ENCODE peak calls at places on chromosomes 13 and 19, in eight cellular contexts. C, U, S, R, H, D, N and I are unnamed samples.

GRCh38 chr19:17739121-17739875 is 12.0 kb upstream of the FCHO1 start:
- DNase-seq in C (no peak), U (no peak), S (no peak), R (no peak), H (no peak), D (no peak), N (no peak), I (peak)

GRCh38 chr19:32870981-32871451 is 1.4 kb upstream of the SLC7A9 start:
- DNase-seq in C (no peak), U (no peak), S (no peak), R (peak), H (no peak), D (no peak), N (no peak), I (no peak)

GRCh38 chr13:88086577-88086976 is 415.4 kb downstream of the SLITRK5 start:
- DNase-seq in C (no peak), U (no peak), S (no peak), R (no peak), H (no peak), D (no peak), N (no peak), I (no peak)

GRCh38 chr13:29994911-29995601 is 144.6 kb upstream of the UBL3 start:
- DNase-seq in C (no peak), U (no peak), S (no peak), R (no peak), H (no peak), D (no peak), N (no peak), I (no peak)

GRCh38 chr19:873084-874019 is 13.9 kb downstream of the CFD start:
- DNase-seq in C (peak), U (peak), S (no peak), R (no peak), H (no peak), D (peak), N (peak), I (peak)

GRCh38 chr19:6209233-6209632 is 70.5 kb downstream of the MLLT1 start:
- DNase-seq in C (no peak), U (no peak), S (peak), R (no peak), H (no peak), D (no peak), N (no peak), I (no peak)

GRCh38 chr19:38657633-38658222 is 10.3 kb downstream of the ACTN4 start:
- DNase-seq in C (no peak), U (no peak), S (no peak), R (no peak), H (no peak), D (peak), N (peak), I (no peak)

GRCh38 chr19:27905074-27905473 is 1307.9 kb downstream of the UQCRFS1 start:
- DNase-seq in C (no peak), U (no peak), S (no peak), R (no peak), H (no peak), D (no peak), N (no peak), I (no peak)

GRCh38 chr13:113448545-113448884 is 4.8 kb downstream of the ADPRHL1 start:
- DNase-seq in C (no peak), U (peak), S (peak), R (peak), H (peak), D (no peak), N (no peak), I (no peak)

GRCh38 chr13:100694722-100695644 is 20.4 kb upstream of the TMTC4 start:
- DNase-seq in C (no peak), U (peak), S (peak), R (peak), H (no peak), D (peak), N (no peak), I (peak)

GRCh38 chr19:38946229-38947010 is 15.7 kb downstream of the MRPS12 start:
- DNase-seq in C (no peak), U (no peak), S (no peak), R (no peak), H (no peak), D (no peak), N (no peak), I (no peak)

GRCh38 chr13:113113846-113114271 is 8.3 kb downstream of the F7 start:
- DNase-seq in C (no peak), U (no peak), S (peak), R (no peak), H (peak), D (no peak), N (no peak), I (peak)

GRCh38 chr13:33606692-33607091 is 211.3 kb upstream of the RFC3 start:
- DNase-seq in C (no peak), U (no peak), S (no peak), R (no peak), H (no peak), D (peak), N (no peak), I (no peak)

GRCh38 chr13:80339841-80340642 is 884 bp downstream of the SPRY2 start:
- DNase-seq in C (peak), U (peak), S (peak), R (peak), H (no peak), D (peak), N (peak), I (peak)

GRCh38 chr19:47413941-47414340 is 5.4 kb downstream of the MEIS3 start:
- DNase-seq in C (no peak), U (no peak), S (no peak), R (no peak), H (no peak), D (no peak), N (no peak), I (no peak)

GRCh38 chr13:65074248-65074647 is 2155.9 kb downstream of the PCDH9 start:
- DNase-seq in C (no peak), U (no peak), S (no peak), R (no peak), H (no peak), D (no peak), N (no peak), I (no peak)

GRCh38 chr19:10292206-10292788 is 2.5 kb downstream of the ICAM5 start:
- DNase-seq in C (peak), U (peak), S (peak), R (peak), H (peak), D (peak), N (peak), I (peak)

GRCh38 chr13:92463134-92463533 is 763.5 kb upstream of the GPC6 start:
- DNase-seq in C (no peak), U (peak), S (no peak), R (no peak), H (no peak), D (no peak), N (no peak), I (no peak)

GRCh38 chr19:15926484-15926883 is 7.8 kb downstream of the CYP4F11 start:
- DNase-seq in C (no peak), U (no peak), S (no peak), R (no peak), H (no peak), D (no peak), N (no peak), I (no peak)

GRCh38 chr19:29547361-29547960 is 21.7 kb downstream of the VSTM2B start:
- DNase-seq in C (no peak), U (no peak), S (peak), R (peak), H (peak), D (no peak), N (no peak), I (no peak)

GRCh38 chr19:38769635-38770211 is 3.6 kb downstream of the LGALS7 start:
- DNase-seq in C (peak), U (peak), S (peak), R (peak), H (peak), D (peak), N (peak), I (peak)

GRCh38 chr19:1725100-1726064 is 27.9 kb upstream of the ONECUT3 start:
- DNase-seq in C (no peak), U (peak), S (no peak), R (peak), H (no peak), D (peak), N (peak), I (peak)

GRCh38 chr13:20134732-20135131 is 26.1 kb downstream of the GJA3 start:
- DNase-seq in C (no peak), U (no peak), S (no peak), R (no peak), H (no peak), D (no peak), N (no peak), I (no peak)

GRCh38 chr19:42496551-42497133 is 31.6 kb downstream of the CEACAM1 start:
- DNase-seq in C (no peak), U (no peak), S (no peak), R (no peak), H (no peak), D (no peak), N (no peak), I (no peak)

GRCh38 chr13:61463027-61463426 is 47.4 kb upstream of the PCDH20 start:
- DNase-seq in C (no peak), U (no peak), S (no peak), R (no peak), H (no peak), D (no peak), N (no peak), I (no peak)

GRCh38 chr13:61470801-61471200 is 55.2 kb upstream of the PCDH20 start:
- DNase-seq in C (no peak), U (no peak), S (no peak), R (no peak), H (no peak), D (no peak), N (no peak), I (no peak)

GRCh38 chr13:61466280-61466679 is 50.6 kb upstream of the PCDH20 start:
- DNase-seq in C (no peak), U (no peak), S (no peak), R (no peak), H (no peak), D (peak), N (no peak), I (no peak)
- TF ChIP-seq CTCF in C (no peak), U (no peak), S (no peak), R (no peak), H (no peak), D (peak), N (no peak), I (no peak)

GRCh38 chr13:99577934-99578917 is 77.0 kb downstream of the TM9SF2 start:
- DNase-seq in C (no peak), U (no peak), S (no peak), R (no peak), H (no peak), D (no peak), N (no peak), I (no peak)
- TF ChIP-seq CTCF in C (no peak), U (no peak), S (no peak), R (peak), H (no peak), D (peak), N (no peak), I (no peak)

GRCh38 chr13:76886005-76886291 is 257 bp downstream of the KCTD12 start:
- DNase-seq in C (no peak), U (no peak), S (no peak), R (no peak), H (no peak), D (no peak), N (peak), I (no peak)

GRCh38 chr13:76882431-76882830 is 3.8 kb downstream of the KCTD12 start:
- DNase-seq in C (no peak), U (no peak), S (no peak), R (no peak), H (no peak), D (no peak), N (no peak), I (no peak)

GRCh38 chr13:76884571-76885202 is 1.5 kb downstream of the KCTD12 start:
- DNase-seq in C (no peak), U (peak), S (no peak), R (no peak), H (no peak), D (no peak), N (peak), I (no peak)

GRCh38 chr13:76885203-76886004 is 801 bp downstream of the KCTD12 start:
- DNase-seq in C (peak), U (peak), S (peak), R (peak), H (peak), D (peak), N (peak), I (peak)

GRCh38 chr13:76884167-76884566 is 2.0 kb downstream of the KCTD12 start:
- DNase-seq in C (no peak), U (peak), S (peak), R (peak), H (no peak), D (peak), N (peak), I (peak)
- TF ChIP-seq CTCF in C (no peak), U (no peak), S (no peak), R (no peak), H (no peak), D (peak), N (no peak), I (no peak)

GRCh38 chr13:44365899-44366298 is 7.7 kb upstream of the SERP2 start:
- DNase-seq in C (no peak), U (no peak), S (no peak), R (no peak), H (no peak), D (no peak), N (no peak), I (no peak)

GRCh38 chr13:44364601-44365000 is 9.0 kb upstream of the SERP2 start:
- DNase-seq in C (no peak), U (no peak), S (no peak), R (no peak), H (no peak), D (peak), N (no peak), I (no peak)

GRCh38 chr13:44362394-44363040 is 11.1 kb upstream of the SERP2 start:
- DNase-seq in C (no peak), U (no peak), S (no peak), R (no peak), H (no peak), D (no peak), N (no peak), I (no peak)

GRCh38 chr13:44365008-44365407 is 8.6 kb upstream of the SERP2 start:
- DNase-seq in C (no peak), U (no peak), S (no peak), R (no peak), H (no peak), D (no peak), N (no peak), I (no peak)

GRCh38 chr13:44364019-44364418 is 9.6 kb upstream of the SERP2 start:
- DNase-seq in C (no peak), U (no peak), S (no peak), R (no peak), H (peak), D (no peak), N (no peak), I (no peak)
- TF ChIP-seq CTCF in C (no peak), U (no peak), S (no peak), R (no peak), H (no peak), D (no peak), N (no peak), I (no peak)

GRCh38 chr13:50125556-50126377 is 110.5 kb downstream of the KCNRG start:
- DNase-seq in C (peak), U (peak), S (peak), R (peak), H (peak), D (peak), N (peak), I (peak)

GRCh38 chr13:50127726-50128291 is 112.6 kb downstream of the KCNRG start:
- DNase-seq in C (no peak), U (peak), S (no peak), R (no peak), H (no peak), D (peak), N (peak), I (no peak)

GRCh38 chr13:50128406-50129048 is 113.3 kb downstream of the KCNRG start:
- DNase-seq in C (no peak), U (no peak), S (no peak), R (no peak), H (no peak), D (peak), N (peak), I (no peak)

GRCh38 chr13:50126378-50127016 is 111.3 kb downstream of the KCNRG start:
- DNase-seq in C (no peak), U (peak), S (no peak), R (no peak), H (no peak), D (peak), N (peak), I (no peak)

GRCh38 chr13:50127017-50127725 is 111.9 kb downstream of the KCNRG start:
- DNase-seq in C (peak), U (peak), S (peak), R (peak), H (peak), D (peak), N (peak), I (peak)
- TF ChIP-seq CTCF in C (no peak), U (no peak), S (no peak), R (no peak), H (no peak), D (peak), N (no peak), I (no peak)

GRCh38 chr13:77815330-77815729 is 103.3 kb downstream of the EDNRB start:
- DNase-seq in C (no peak), U (no peak), S (no peak), R (no peak), H (no peak), D (no peak), N (no peak), I (no peak)

GRCh38 chr13:77811981-77812380 is 106.7 kb downstream of the EDNRB start:
- DNase-seq in C (no peak), U (no peak), S (no peak), R (no peak), H (no peak), D (no peak), N (no peak), I (no peak)

GRCh38 chr13:77810891-77811290 is 107.7 kb downstream of the EDNRB start:
- DNase-seq in C (no peak), U (no peak), S (no peak), R (no peak), H (no peak), D (no peak), N (no peak), I (no peak)

DNA sequence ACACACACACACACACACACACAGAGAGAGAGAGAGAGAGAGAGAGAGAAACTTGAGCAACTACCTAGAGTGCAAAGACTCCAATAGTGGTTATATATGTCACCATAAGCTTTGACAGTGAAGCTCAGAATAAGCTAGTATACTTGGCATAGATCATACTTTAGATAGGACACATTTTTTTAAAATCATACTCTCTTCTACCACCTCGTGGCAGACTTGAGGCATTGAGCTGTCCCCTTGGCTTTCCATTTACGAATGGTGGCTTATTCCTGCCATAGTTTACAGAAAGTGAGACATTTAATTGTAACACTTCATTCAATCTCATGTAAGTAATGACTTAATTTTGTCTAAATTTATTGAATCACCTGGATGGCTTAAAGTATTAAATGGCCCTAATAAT is 108.2 kb downstream of the EDNRB start:
- DNase-seq in C (no peak), U (no peak), S (no peak), R (no peak), H (no peak), D (no peak), N (no peak), I (no peak)
- TF ChIP-seq CTCF in C (peak), U (peak), S (peak), R (no peak), H (peak), D (peak), N (no peak), I (peak)

DNA sequence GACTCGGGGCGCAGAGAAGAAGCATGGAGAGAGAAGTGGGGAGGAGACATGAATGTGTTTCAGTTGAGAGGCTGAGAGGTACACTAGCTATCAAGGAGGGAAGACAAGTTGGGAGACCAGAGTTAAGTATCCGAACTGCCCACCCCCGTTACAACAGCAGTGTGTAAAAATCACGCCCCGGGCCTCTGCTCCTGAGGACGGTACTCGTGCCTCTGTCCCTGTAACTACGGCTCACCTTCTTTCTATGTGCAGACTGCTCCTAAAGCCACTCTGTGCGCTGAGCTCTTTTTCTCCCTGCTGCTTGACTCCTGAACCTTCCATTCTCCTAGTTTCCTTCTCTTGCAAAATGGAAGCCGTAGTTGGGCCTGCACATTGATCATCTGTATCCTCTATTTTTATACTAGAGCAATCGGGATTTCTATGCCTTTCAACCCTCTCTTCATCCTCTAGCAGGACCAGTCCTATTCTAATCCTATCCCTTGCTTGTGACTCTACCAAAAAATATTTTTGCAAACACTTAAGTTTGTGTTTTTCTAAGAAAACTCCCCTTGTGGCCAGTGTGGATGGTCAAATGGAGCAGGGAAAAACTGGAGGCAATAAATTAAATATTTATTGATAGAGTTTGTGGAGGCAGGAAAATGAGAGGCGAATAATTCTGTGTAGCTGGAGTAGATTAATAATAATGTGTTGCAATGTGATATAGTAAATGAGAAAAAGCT is 569 bp downstream of the POLR1D start:
- DNase-seq in C (no peak), U (no peak), S (no peak), R (no peak), H (no peak), D (no peak), N (peak), I (no peak)
- TF ChIP-seq CTCF in C (no peak), U (no peak), S (no peak), R (no peak), H (no peak), D (peak), N (no peak), I (peak)

GRCh38 chr13:110714798-110715394 is 1.4 kb downstream of the ING1 start:
- DNase-seq in C (peak), U (peak), S (peak), R (peak), H (peak), D (peak), N (peak), I (peak)

GRCh38 chr13:110715395-110716234 is 2.1 kb downstream of the ING1 start:
- DNase-seq in C (peak), U (peak), S (peak), R (peak), H (peak), D (peak), N (peak), I (peak)

GRCh38 chr13:110713642-110713952 is at the start of gene ING1:
- DNase-seq in C (no peak), U (no peak), S (no peak), R (no peak), H (no peak), D (no peak), N (no peak), I (no peak)

GRCh38 chr13:110712849-110713641 is 455 bp upstream of the ING1 start:
- DNase-seq in C (peak), U (peak), S (peak), R (peak), H (peak), D (peak), N (peak), I (peak)

GRCh38 chr13:110713981-110714797 is 689 bp downstream of the ING1 start:
- DNase-seq in C (peak), U (peak), S (peak), R (peak), H (peak), D (peak), N (peak), I (peak)
- TF ChIP-seq CTCF in C (no peak), U (no peak), S (no peak), R (no peak), H (no peak), D (peak), N (no peak), I (no peak)